ENCODE peak calls at places on chromosomes 11 and 22, in eight cellular contexts. I is stomach; U is neural crest cell; E is mesothelial cell of epicardium; K is PC-3; D is CD4-positive, alpha-beta T cell; M is astrocyte of the spinal cord; W is MCF 10A. Z is an unnamed sample.

GRCh38 chr11:10477690-10478046 is 22.6 kb downstream of the AMPD3 start:
- DNase-seq in W (no peak), K (no peak), E (no peak), M (no peak), I (no peak), U (no peak), D (no peak), Z (no peak)

GRCh38 chr11:129703846-129704245 is 111.8 kb upstream of the TMEM45B start:
- DNase-seq in W (peak), D (no peak), I (no peak), E (no peak), M (no peak), K (peak), U (no peak), Z (no peak)

GRCh38 chr22:36334838-36335603 is 52.7 kb downstream of the MYH9 start:
- DNase-seq in K (peak), I (no peak), D (peak), M (peak), W (no peak), E (no peak), U (peak), Z (no peak)

GRCh38 chr11:65790902-65791650 is 4.2 kb downstream of the OVOL1 start:
- DNase-seq in U (no peak), D (no peak), I (no peak), K (no peak), M (no peak), W (no peak), E (no peak), Z (no peak)

GRCh38 chr11:7525424-7525823 is 11.6 kb downstream of the PPFIBP2 start:
- DNase-seq in K (no peak), W (no peak), I (no peak), D (no peak), M (no peak), U (no peak), E (no peak), Z (no peak)

GRCh38 chr11:1301220-1302000 is 8.0 kb downstream of the TOLLIP start:
- DNase-seq in D (no peak), W (no peak), K (no peak), U (no peak), I (peak), M (no peak), E (peak), Z (no peak)

GRCh38 chr22:38186429-38186828 is 4.8 kb upstream of the PLA2G6 start:
- DNase-seq in U (no peak), M (no peak), E (no peak), I (no peak), W (no peak), D (no peak), K (no peak), Z (no peak)

GRCh38 chr22:49869855-49870712 is 16.4 kb downstream of the ZBED4 start:
- DNase-seq in E (no peak), I (no peak), K (no peak), D (peak), W (no peak), M (no peak), U (no peak), Z (no peak)

GRCh38 chr22:31248138-31248745 is 36.1 kb downstream of the LIMK2 start:
- DNase-seq in E (peak), M (peak), K (peak), D (peak), I (peak), U (peak), W (peak), Z (peak)

GRCh38 chr22:36936362-36937116 is 23.1 kb downstream of the CSF2RB start:
- DNase-seq in D (no peak), E (no peak), W (no peak), U (no peak), I (no peak), K (no peak), M (no peak), Z (no peak)

GRCh38 chr11:59769086-59769485 is 13.9 kb downstream of the STX3 start:
- DNase-seq in E (no peak), D (no peak), I (no peak), W (no peak), M (no peak), K (no peak), U (no peak), Z (no peak)

GRCh38 chr11:58567889-58568512 is 7.7 kb downstream of the LPXN start:
- DNase-seq in D (peak), M (peak), W (peak), E (peak), K (peak), I (peak), U (peak), Z (no peak)

GRCh38 chr11:8035225-8035846 is 45.7 kb upstream of the TUB start:
- DNase-seq in M (no peak), D (no peak), U (no peak), I (no peak), W (no peak), K (no peak), E (no peak), Z (no peak)

GRCh38 chr11:16226245-16226644 is 130.1 kb downstream of the SOX6 start:
- DNase-seq in U (no peak), K (peak), D (no peak), E (no peak), I (peak), M (peak), W (peak), Z (no peak)

GRCh38 chr11:130478204-130478701 is 29.8 kb downstream of the ADAMTS15 start:
- DNase-seq in W (peak), D (no peak), U (no peak), M (peak), K (peak), I (peak), E (no peak), Z (no peak)

GRCh38 chr11:16862733-16863132 is 124.3 kb downstream of the C11orf58 start:
- DNase-seq in E (no peak), M (no peak), U (no peak), K (no peak), I (no peak), D (no peak), W (no peak), Z (no peak)

GRCh38 chr22:35212020-35212419 is 45.3 kb upstream of the HMGXB4 start:
- DNase-seq in D (no peak), I (peak), U (no peak), K (peak), W (peak), E (no peak), M (peak), Z (no peak)

GRCh38 chr11:37657645-37658044 is 1059.6 kb upstream of the RAG2 start:
- DNase-seq in I (no peak), U (no peak), W (peak), K (peak), E (no peak), M (peak), D (no peak), Z (no peak)

GRCh38 chr11:2796091-2796490 is 89.5 kb downstream of the CDKN1C start:
- DNase-seq in M (no peak), D (peak), K (no peak), W (no peak), E (peak), I (no peak), U (no peak), Z (no peak)

GRCh38 chr11:22467248-22467647 is 129.1 kb downstream of the SLC17A6 start:
- DNase-seq in U (no peak), E (no peak), I (no peak), M (no peak), K (no peak), D (no peak), W (no peak), Z (no peak)

GRCh38 chr11:27487706-27488105 is 15.1 kb upstream of the LGR4 start:
- DNase-seq in U (no peak), E (no peak), M (no peak), I (no peak), D (no peak), K (no peak), W (no peak), Z (no peak)

GRCh38 chr22:42910221-42910942 is 53.3 kb upstream of the ARFGAP3 start:
- DNase-seq in M (no peak), I (no peak), U (no peak), D (no peak), K (no peak), E (no peak), W (no peak), Z (no peak)
- TF ChIP-seq CTCF in M (no peak), I (no peak), U (no peak), D (no peak), K (no peak), E (no peak), W (no peak), Z (peak)

DNA sequence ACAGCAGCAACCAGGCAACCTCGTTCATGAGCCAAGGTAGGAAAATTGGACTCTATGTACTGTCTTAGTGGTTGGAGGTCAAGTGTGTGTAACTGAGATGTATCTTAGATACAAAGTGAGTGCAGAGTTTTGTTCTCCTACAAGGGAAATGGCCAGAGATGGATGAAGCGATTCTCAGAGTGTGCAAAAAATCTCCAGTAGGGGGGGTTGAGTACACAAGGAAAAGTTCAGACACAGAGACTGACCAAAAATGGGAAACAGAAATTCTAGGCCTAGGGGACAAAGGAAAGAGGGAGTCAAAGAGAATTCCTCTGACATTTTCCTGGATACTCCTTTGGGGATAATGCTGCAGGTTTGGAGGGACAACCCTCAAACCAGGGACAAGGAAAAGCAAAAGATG is 38.2 kb upstream of the OR5AK2 start:
- DNase-seq in E (no peak), U (no peak), W (no peak), K (peak), M (no peak), I (no peak), D (no peak), Z (no peak)
- TF ChIP-seq CTCF in E (no peak), U (peak), W (no peak), K (peak), M (peak), I (no peak), D (no peak), Z (no peak)

DNA sequence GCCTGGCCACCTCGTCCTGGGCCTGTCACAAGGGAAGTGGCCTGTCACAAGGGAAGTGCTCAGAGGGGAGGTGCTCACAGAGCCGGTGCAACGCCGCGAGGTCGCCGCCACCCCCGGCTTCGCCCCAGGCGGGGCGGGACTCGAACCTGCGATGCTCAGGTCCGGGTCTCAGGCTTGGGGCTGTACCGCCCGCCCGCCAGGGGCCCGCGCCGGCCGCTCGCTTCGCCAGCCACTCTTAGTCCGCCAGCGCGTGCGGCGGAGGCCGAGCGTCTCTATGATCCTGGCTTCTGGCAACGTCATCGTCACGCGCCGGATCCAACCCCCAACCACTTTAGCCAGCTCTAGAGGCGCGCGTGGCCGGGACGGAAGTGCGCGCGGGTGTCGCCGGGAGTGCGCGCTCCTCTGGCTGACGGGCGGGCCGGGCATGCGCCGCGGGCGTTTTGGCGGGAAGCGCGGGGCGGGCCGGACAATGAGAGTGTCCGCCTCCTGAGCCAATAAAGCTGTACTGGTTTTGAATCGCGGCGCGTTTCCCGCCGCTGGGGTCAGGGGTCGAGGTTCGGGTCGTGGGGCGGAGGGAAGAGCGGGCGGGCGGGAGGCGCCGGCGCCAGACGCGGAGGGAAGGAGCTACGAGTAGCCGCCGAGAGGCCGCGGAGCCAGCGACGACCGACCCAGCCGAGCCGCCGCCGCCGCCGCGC is at the start of gene TRMT2A:
- DNase-seq in U (peak), M (peak), D (peak), I (peak), W (peak), E (peak), K (peak), Z (peak)
- TF ChIP-seq CTCF in U (peak), M (no peak), D (no peak), I (no peak), W (no peak), E (no peak), K (peak), Z (peak)

GRCh38 chr11:62464655-62465054 is 45.8 kb downstream of the SCGB1A1 start:
- DNase-seq in E (no peak), D (no peak), U (no peak), W (no peak), I (no peak), K (no peak), M (no peak), Z (no peak)
- TF ChIP-seq CTCF in E (no peak), D (no peak), U (no peak), W (no peak), I (no peak), K (no peak), M (no peak), Z (no peak)

GRCh38 chr11:75350122-75350742 is 1.2 kb downstream of the ARRB1 start:
- DNase-seq in D (no peak), K (no peak), E (no peak), U (no peak), W (no peak), M (no peak), I (no peak), Z (no peak)

GRCh38 chr11:75352417-75353206 is 1.2 kb upstream of the ARRB1 start:
- DNase-seq in W (no peak), M (no peak), E (no peak), K (no peak), D (peak), U (no peak), I (peak), Z (no peak)

GRCh38 chr11:75351541-75352416 is at the start of gene ARRB1:
- DNase-seq in I (peak), E (peak), K (peak), M (no peak), U (peak), D (peak), W (peak), Z (peak)

GRCh38 chr11:75349540-75350116 is 1.8 kb downstream of the ARRB1 start:
- DNase-seq in K (no peak), W (no peak), E (no peak), D (no peak), U (no peak), I (no peak), M (no peak), Z (no peak)

GRCh38 chr11:75350743-75351540 is 519 bp downstream of the ARRB1 start:
- DNase-seq in U (no peak), W (no peak), M (no peak), K (peak), E (peak), D (peak), I (peak), Z (no peak)
- TF ChIP-seq CTCF in U (peak), W (no peak), M (no peak), K (peak), E (no peak), D (no peak), I (no peak), Z (no peak)

GRCh38 chr11:99916078-99916477 is 771.0 kb upstream of the ARHGAP42 start:
- DNase-seq in D (no peak), I (no peak), U (no peak), M (no peak), E (no peak), W (no peak), K (no peak), Z (no peak)

DNA sequence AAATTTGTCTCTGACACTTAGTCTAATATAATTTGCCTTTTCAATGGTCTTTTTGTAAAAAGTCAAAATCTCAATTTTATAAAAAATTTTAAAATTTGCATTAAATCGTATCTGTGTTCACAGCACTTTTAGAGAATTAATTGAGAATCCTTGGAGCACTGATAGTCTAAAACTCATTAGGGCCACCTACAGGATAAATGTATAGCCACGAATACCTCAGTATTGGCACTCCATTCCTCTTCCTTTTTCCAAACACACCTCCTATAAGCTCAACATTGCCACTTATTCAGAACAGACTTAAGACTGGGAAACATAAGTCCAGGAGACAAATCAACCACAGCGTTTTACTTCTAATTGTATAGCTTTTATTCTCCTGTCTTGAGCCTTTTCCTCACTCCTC is 776.0 kb upstream of the ARHGAP42 start:
- DNase-seq in U (no peak), W (peak), M (no peak), E (no peak), D (no peak), K (peak), I (no peak), Z (no peak)
- TF ChIP-seq CTCF in U (peak), W (no peak), M (no peak), E (no peak), D (no peak), K (peak), I (no peak), Z (peak)

DNA sequence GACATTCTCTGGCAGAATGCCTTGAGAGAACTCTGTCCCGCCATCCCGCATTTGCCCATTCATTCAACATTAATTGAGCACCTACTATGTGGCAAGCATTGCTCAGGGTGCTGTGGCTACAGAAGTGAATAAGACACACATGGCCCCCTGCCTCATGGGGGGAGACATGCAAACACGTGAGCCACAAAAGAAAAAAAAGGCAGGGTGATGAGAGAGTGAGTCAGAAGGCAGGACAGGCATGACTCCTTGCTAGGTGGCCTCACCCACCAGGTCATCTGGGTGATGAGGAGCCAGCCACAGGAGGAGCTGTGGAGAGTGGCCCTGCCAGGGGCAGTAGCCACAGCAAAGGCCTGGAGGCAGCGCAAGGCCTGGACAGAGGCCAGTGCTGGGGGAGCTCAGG is 4.9 kb downstream of the CHRM4 start:
- DNase-seq in I (no peak), W (no peak), D (no peak), E (no peak), K (peak), M (no peak), U (no peak), Z (no peak)
- TF ChIP-seq CTCF in I (no peak), W (no peak), D (no peak), E (no peak), K (no peak), M (no peak), U (no peak), Z (no peak)

GRCh38 chr11:134634897-134635831 is 223.1 kb upstream of the B3GAT1 start:
- DNase-seq in D (no peak), M (no peak), W (no peak), U (no peak), E (no peak), K (no peak), I (no peak), Z (no peak)
- TF ChIP-seq CTCF in D (no peak), M (no peak), W (no peak), U (no peak), E (no peak), K (no peak), I (no peak), Z (peak)

GRCh38 chr11:121535122-121535796 is 82.5 kb upstream of the SORL1-AS1 start:
- DNase-seq in W (no peak), U (no peak), I (no peak), M (no peak), E (no peak), D (no peak), K (peak), Z (no peak)
- TF ChIP-seq CTCF in W (no peak), U (no peak), I (no peak), M (no peak), E (no peak), D (no peak), K (no peak), Z (no peak)

GRCh38 chr11:123696183-123696582 is 41.8 kb upstream of the SCN3B start:
- DNase-seq in D (no peak), E (no peak), K (no peak), W (peak), I (no peak), U (no peak), M (no peak), Z (no peak)
- TF ChIP-seq CTCF in D (no peak), E (no peak), K (peak), W (no peak), I (no peak), U (peak), M (no peak), Z (no peak)

Z was measured in D721Med.